ENCODE peak calls at places on chromosomes 13 and 19, in seven cellular contexts. L, T, I, W, D, O and B are unnamed samples.

GRCh38 chr19:8731428-8732169 is 10.2 kb downstream of the OR2Z1 start:
- DNase-seq in L (no peak), T (no peak), I (no peak), W (no peak), D (no peak), O (peak), B (no peak)

GRCh38 chr19:21022996-21023395 is 2.5 kb downstream of the ZNF430 start:
- DNase-seq in L (no peak), T (no peak), I (no peak), W (no peak), D (no peak), O (peak), B (peak)

GRCh38 chr13:33349314-33349995 is 63.9 kb upstream of the STARD13 start:
- DNase-seq in L (no peak), T (no peak), I (no peak), W (no peak), D (no peak), O (peak), B (no peak)

GRCh38 chr19:34500656-34501120 is 19.1 kb downstream of the WTIP start:
- DNase-seq in L (no peak), T (no peak), I (no peak), W (no peak), D (no peak), O (no peak), B (no peak)

GRCh38 chr13:48201044-48201443 is 32.0 kb upstream of the ITM2B start:
- DNase-seq in L (no peak), T (no peak), I (no peak), W (no peak), D (no peak), O (no peak), B (no peak)

GRCh38 chr19:11624064-11624463 is 26.8 kb downstream of the ZNF627 start:
- DNase-seq in L (no peak), T (no peak), I (no peak), W (no peak), D (no peak), O (no peak), B (no peak)

GRCh38 chr13:38308736-38309135 is 40.9 kb upstream of the UFM1 start:
- DNase-seq in L (no peak), T (peak), I (no peak), W (no peak), D (no peak), O (no peak), B (peak)

GRCh38 chr13:30763786-30764440 is 28.6 kb downstream of the ALOX5AP start:
- DNase-seq in L (no peak), T (peak), I (no peak), W (no peak), D (no peak), O (no peak), B (no peak)

GRCh38 chr19:17020823-17021222 is 5.8 kb downstream of the CPAMD8 start:
- DNase-seq in L (no peak), T (peak), I (no peak), W (no peak), D (no peak), O (peak), B (no peak)

GRCh38 chr13:48066310-48066989 is 28.5 kb downstream of the MED4 start:
- DNase-seq in L (no peak), T (peak), I (no peak), W (no peak), D (no peak), O (no peak), B (no peak)